ENCODE peak calls at places on chromosomes 1 and 21, in six cellular contexts. X, Y, E, G, A and N are unnamed samples.

GRCh38 chr1:103497404-103497803 is 28.1 kb upstream of the RNPC3 start:
- DNase-seq in X (no peak), Y (no peak), E (no peak), G (no peak), A (no peak), N (no peak)

GRCh38 chr1:181647314-181648035 is 164.2 kb downstream of the CACNA1E start:
- DNase-seq in X (no peak), Y (no peak), E (no peak), G (no peak), A (no peak), N (peak)

GRCh38 chr1:84620720-84621313 is 46.6 kb upstream of the CTBS start:
- DNase-seq in X (peak), Y (peak), E (peak), G (peak), A (peak), N (peak)

GRCh38 chr1:3632298-3632697 is 7.5 kb downstream of the TPRG1L start:
- DNase-seq in X (no peak), Y (no peak), E (no peak), G (no peak), A (no peak), N (no peak)

GRCh38 chr1:214899908-214900470 is 182.5 kb upstream of the KCNK2 start:
- DNase-seq in X (no peak), Y (no peak), E (no peak), G (no peak), A (no peak), N (no peak)

GRCh38 chr21:46159841-46160562 is 4.6 kb upstream of the FTCD start:
- DNase-seq in X (no peak), Y (no peak), E (no peak), G (no peak), A (no peak), N (no peak)

GRCh38 chr1:1434131-1434811 is 1.2 kb upstream of the VWA1 start:
- DNase-seq in X (no peak), Y (peak), E (no peak), G (no peak), A (no peak), N (no peak)

GRCh38 chr21:43204638-43205037 is 35.8 kb downstream of the CRYAA start:
- DNase-seq in X (no peak), Y (no peak), E (no peak), G (no peak), A (no peak), N (no peak)

GRCh38 chr1:81801032-81801833 is 499 bp downstream of the ADGRL2 start:
- DNase-seq in X (peak), Y (peak), E (no peak), G (no peak), A (no peak), N (peak)

GRCh38 chr1:214515544-214516433 is 35.6 kb downstream of the PTPN14 start:
- DNase-seq in X (no peak), Y (no peak), E (no peak), G (no peak), A (no peak), N (no peak)

GRCh38 chr1:211549092-211549749 is 29.7 kb downstream of the SLC30A1 start:
- DNase-seq in X (no peak), Y (no peak), E (no peak), G (no peak), A (no peak), N (no peak)

GRCh38 chr21:46598563-46599250 is 6.2 kb downstream of the S100B start:
- DNase-seq in X (no peak), Y (no peak), E (no peak), G (no peak), A (no peak), N (no peak)

GRCh38 chr1:58390051-58390450 is 156.5 kb downstream of the OMA1 start:
- DNase-seq in X (no peak), Y (no peak), E (no peak), G (no peak), A (no peak), N (no peak)

GRCh38 chr1:156319664-156320063 is 18.4 kb downstream of the CCT3 start:
- DNase-seq in X (no peak), Y (no peak), E (no peak), G (no peak), A (no peak), N (no peak)

GRCh38 chr1:50251592-50252165 is 143.0 kb downstream of the ELAVL4 start:
- DNase-seq in X (peak), Y (no peak), E (no peak), G (no peak), A (no peak), N (peak)

GRCh38 chr1:109805486-109806180 is 41.9 kb upstream of the EPS8L3 start:
- DNase-seq in X (peak), Y (no peak), E (no peak), G (no peak), A (no peak), N (no peak)

GRCh38 chr1:24351918-24352637 is 32.9 kb downstream of the GRHL3 start:
- DNase-seq in X (no peak), Y (peak), E (no peak), G (no peak), A (peak), N (no peak)

GRCh38 chr21:35768187-35768586 is 292.1 kb downstream of the SETD4 start:
- DNase-seq in X (no peak), Y (no peak), E (no peak), G (no peak), A (no peak), N (no peak)

GRCh38 chr1:160260436-160261382 is 1.6 kb downstream of the DCAF8 start:
- DNase-seq in X (no peak), Y (no peak), E (no peak), G (no peak), A (no peak), N (no peak)